ENCODE peak calls at places on chromosomes 1 and 21, in seven cellular contexts. W is spleen, A is A549, U is OCI-LY7, B is GM23248, P is left lung, V is adrenal gland. Y is an unnamed sample.

GRCh38 chr21:34338226-34338625 is 25.6 kb upstream of the KCNE2 start:
- DNase-seq in B (no peak), W (no peak), U (no peak), A (no peak), V (no peak), P (no peak), Y (no peak)

GRCh38 chr1:18882511-18882910 is 19.8 kb downstream of the ALDH4A1 start:
- DNase-seq in W (no peak), A (no peak), B (peak; percentile 91), V (peak; percentile 72), P (no peak), U (no peak), Y (peak; percentile 53)

GRCh38 chr1:186231861-186232436 is 143.1 kb downstream of the TPR start:
- DNase-seq in B (peak; percentile 27), P (no peak), U (no peak), V (no peak), A (no peak), W (no peak), Y (no peak)

GRCh38 chr1:19436716-19437476 is 48.4 kb downstream of the CAPZB start:
- DNase-seq in V (peak; percentile 96), B (peak; percentile 66), A (no peak), U (no peak), W (no peak), P (no peak), Y (no peak)

GRCh38 chr1:72848997-72849396 is 566.7 kb upstream of the NEGR1 start:
- DNase-seq in A (no peak), P (no peak), W (no peak), V (no peak), B (no peak), U (no peak), Y (no peak)

GRCh38 chr1:25729774-25730173 is 70.2 kb upstream of the SELENON start:
- DNase-seq in A (no peak), B (no peak), P (no peak), V (peak; percentile 75), W (no peak), U (no peak), Y (no peak)

GRCh38 chr1:55690366-55690765 is 475.2 kb upstream of the USP24 start:
- DNase-seq in A (no peak), B (no peak), P (no peak), W (no peak), U (no peak), V (no peak), Y (no peak)

GRCh38 chr1:241688940-241689368 is 36.9 kb downstream of the WDR64 start:
- DNase-seq in V (no peak), U (no peak), A (no peak), W (no peak), B (no peak), P (no peak), Y (peak; percentile 4)

GRCh38 chr1:184621262-184621661 is 133.4 kb downstream of the EDEM3 start:
- DNase-seq in P (no peak), A (no peak), W (no peak), B (peak; percentile 33), U (no peak), V (no peak), Y (peak; percentile 62)

GRCh38 chr1:32426489-32427255 is 32.4 kb upstream of the BSDC1 start:
- DNase-seq in A (no peak), P (no peak), W (no peak), B (peak; percentile 44), V (peak; percentile 56), U (no peak), Y (no peak)

GRCh38 chr1:24713176-24713575 is 32.1 kb upstream of the CLIC4 start:
- DNase-seq in U (no peak), P (no peak), A (no peak), B (peak; percentile 71), W (no peak), V (no peak), Y (peak; percentile 75)

GRCh38 chr1:63818567-63819340 is 44.9 kb downstream of the ROR1 start:
- DNase-seq in V (no peak), B (peak; percentile 31), W (no peak), A (no peak), P (no peak), U (no peak), Y (peak; percentile 21)

GRCh38 chr1:116168277-116169032 is 57.3 kb downstream of the MAB21L3 start:
- DNase-seq in P (peak; percentile 94), U (peak; percentile 40), V (peak; percentile 88), B (peak; percentile 86), A (peak; percentile 51), W (peak; percentile 95), Y (peak; percentile 57)

GRCh38 chr1:215277537-215277936 is 195.0 kb downstream of the KCNK2 start:
- DNase-seq in V (no peak), B (peak; percentile 54), U (no peak), W (no peak), A (no peak), P (no peak), Y (peak; percentile 71)

DNA sequence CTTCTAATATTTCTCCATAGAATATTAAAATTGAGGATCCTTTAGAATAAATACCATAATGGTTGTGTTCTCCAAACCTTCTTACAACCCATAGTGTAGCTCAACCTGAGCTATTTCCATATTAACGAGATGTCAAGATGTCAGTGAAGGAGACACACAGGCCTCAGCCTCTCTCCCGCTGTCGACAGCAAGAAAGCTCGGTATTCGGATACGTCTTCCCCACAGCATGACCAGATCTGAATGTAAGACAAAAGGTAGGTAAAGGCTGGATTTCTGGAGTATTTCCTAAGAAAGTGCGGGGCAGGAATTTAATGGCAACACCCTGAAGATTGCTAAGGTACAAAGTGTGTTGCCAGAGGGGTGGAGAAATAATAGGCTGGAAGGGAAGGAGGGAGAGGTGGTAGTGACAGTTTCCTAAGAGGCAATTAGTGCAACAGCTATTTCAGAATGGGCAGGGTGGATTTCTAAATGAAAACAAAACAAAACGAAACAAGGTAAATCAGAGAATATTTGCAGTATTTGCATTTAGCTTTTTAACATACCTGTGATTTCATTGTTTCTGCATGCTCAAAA is 1.7 kb downstream of the ADSS2 start:
- DNase-seq in A (no peak), W (no peak), U (no peak), V (no peak), B (no peak), P (no peak), Y (no peak)
- H3K4me3 ChIP-seq in A (peak overlapping the region; percentile 94), W (peak overlapping the region; percentile 94), U (peak overlapping the region; percentile 98), V (no peak overlapping the region), B (peak overlapping the region; percentile 91), P (peak overlapping the region; percentile 94), Y (peak overlapping the region; percentile 84)

DNA sequence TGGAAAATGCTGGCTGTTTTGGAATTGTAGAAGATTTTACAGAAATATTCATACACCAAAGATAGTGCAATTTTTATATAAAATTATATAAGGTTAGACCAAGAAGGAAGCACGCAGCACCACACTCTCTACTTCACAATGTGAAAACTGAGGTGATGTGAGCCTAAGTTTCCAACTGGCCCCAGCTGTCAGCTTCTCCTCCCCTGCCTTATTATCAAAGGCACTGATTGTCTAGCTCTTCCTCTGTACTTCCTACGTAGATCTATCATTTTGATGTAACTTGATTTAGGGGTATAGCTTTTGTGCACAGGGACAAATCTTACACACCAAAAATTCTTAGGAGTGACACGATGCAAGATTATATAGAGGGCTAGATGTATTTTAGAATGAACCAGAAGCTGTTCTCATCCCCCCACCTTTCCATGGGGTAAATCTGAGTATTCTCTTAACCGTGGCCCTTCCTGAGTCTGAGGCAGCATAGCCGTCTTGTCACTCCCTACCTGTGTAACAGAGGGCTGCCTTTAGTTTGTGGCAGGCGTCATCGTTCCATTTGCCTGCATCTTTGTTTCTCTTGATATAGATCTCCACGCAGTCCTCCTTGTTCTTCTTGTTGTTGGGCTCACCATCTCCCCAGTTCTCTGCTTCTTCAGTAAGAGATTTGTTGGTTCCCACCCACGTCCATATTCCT is 3.4 kb downstream of the SELL start:
- DNase-seq in P (no peak), V (no peak), A (no peak), W (no peak), B (no peak), U (no peak), Y (no peak)
- H3K4me3 ChIP-seq in P (no peak overlapping the region), V (no peak overlapping the region), A (no peak overlapping the region), W (peak overlapping the region; percentile 42), B (no peak overlapping the region), U (no peak overlapping the region), Y (no peak overlapping the region)

GRCh38 chr1:42947137-42947536 is 11.5 kb downstream of the SLC2A1 start:
- DNase-seq in B (no peak), W (no peak), A (no peak), U (no peak), P (no peak), V (no peak), Y (no peak)

GRCh38 chr1:42947965-42948732 is 10.5 kb downstream of the SLC2A1 start:
- DNase-seq in P (peak; percentile 49), B (no peak), A (no peak), W (no peak), U (no peak), V (no peak), Y (no peak)

GRCh38 chr1:42951588-42951987 is 7.1 kb downstream of the SLC2A1 start:
- DNase-seq in V (no peak), W (no peak), U (no peak), A (no peak), B (no peak), P (no peak), Y (no peak)

GRCh38 chr1:42950146-42950480 is 8.6 kb downstream of the SLC2A1 start:
- DNase-seq in U (no peak), V (no peak), P (no peak), W (no peak), B (peak; percentile 56), A (no peak), Y (peak; percentile 77)

DNA sequence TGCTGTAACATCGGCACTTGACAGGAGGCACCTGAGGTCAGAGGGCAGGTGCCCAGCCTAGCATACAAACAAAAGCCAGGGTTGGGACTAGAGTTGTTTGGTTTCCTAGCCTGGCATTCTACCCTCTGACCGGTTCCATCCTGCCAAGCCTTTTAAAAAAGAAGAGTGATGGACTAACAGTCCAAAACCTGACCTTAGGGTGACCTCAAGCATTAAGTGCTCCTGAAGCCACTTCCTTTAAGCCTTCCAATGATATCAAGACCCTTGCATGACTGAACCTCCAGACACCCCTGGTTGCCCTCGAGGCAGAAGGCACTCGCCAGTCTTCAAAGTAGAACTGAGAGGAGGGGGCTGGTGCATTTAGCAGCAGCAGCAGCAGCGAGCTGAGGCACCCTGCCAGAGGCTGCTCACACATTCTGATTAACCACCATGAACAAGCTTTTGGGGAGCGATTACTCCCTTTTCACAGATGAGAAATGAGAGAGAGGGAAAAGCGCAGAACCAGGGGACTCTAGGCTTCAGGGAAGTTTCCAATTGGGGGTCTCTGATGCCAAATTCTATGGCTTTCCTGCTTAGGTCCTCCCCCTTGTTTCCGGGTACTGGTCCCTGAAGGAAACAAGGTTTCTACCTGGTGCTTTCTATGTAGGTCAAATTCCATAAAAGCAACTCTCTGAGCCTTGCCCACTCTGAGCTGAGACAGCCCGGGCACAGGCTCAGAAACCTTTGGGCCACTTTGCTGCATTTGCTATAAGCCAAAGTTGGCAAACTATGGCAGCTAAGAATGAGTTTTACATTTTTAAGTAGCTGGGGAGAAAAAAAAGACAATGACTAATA is 9.1 kb downstream of the SLC2A1 start:
- DNase-seq in A (no peak), B (no peak), P (no peak), U (peak; percentile 55), V (no peak), W (no peak), Y (no peak)
- H3K4me3 ChIP-seq in A (no peak overlapping the region), B (no peak overlapping the region), P (no peak overlapping the region), U (peak overlapping the region; percentile 42), V (no peak overlapping the region), W (no peak overlapping the region), Y (no peak overlapping the region)

DNA sequence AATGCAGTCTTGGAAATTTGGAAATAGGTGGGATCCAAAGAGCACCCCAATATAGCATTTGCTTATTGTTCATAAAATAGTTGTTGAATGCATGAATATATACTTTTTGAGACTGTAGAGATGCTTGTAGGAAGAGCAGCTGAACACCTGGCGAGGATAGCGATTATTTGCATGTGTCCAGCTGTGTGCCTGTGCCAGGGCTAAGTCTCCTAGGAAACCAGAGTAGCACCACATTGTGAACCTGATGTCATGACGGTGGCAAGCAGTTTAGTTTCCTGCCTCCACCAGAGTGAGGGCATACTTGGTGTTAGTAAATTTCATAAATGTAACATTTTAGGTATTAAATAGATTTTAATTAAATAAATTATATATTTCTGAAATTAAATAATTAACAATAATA is 37.3 kb upstream of the IRF2BP2 start:
- DNase-seq in U (peak; percentile 58), W (no peak), P (no peak), B (no peak), V (peak; percentile 73), A (no peak), Y (no peak)
- H3K4me3 ChIP-seq in U (no peak overlapping the region), W (no peak overlapping the region), P (no peak overlapping the region), B (no peak overlapping the region), V (no peak overlapping the region), A (no peak overlapping the region), Y (no peak overlapping the region)

Y was measured in AG10803.